ENCODE peak calls at places on chromosome 18, in four cellular contexts. W, A, B and O are unnamed samples.

GRCh38 chr18:63159590-63159989 is 160.0 kb downstream of the BCL2 start:
- DNase-seq in A (no peak), B (no peak), W (no peak), O (no peak)

GRCh38 chr18:25230658-25231326 is 121.2 kb downstream of the ZNF521 start:
- DNase-seq in W (no peak), A (no peak), B (no peak), O (no peak)

GRCh38 chr18:35525795-35526475 is 28.2 kb upstream of the INO80C start:
- DNase-seq in B (no peak), W (no peak), A (no peak), O (no peak)

GRCh38 chr18:26215247-26215970 is 10.8 kb upstream of the TAF4B start:
- DNase-seq in A (no peak), B (no peak), W (no peak), O (no peak)

GRCh38 chr18:59265246-59266018 is 7.8 kb downstream of the RAX start:
- DNase-seq in W (peak), A (no peak), B (peak), O (no peak)

GRCh38 chr18:41075212-41075611 is 879.8 kb upstream of the PIK3C3 start:
- DNase-seq in W (no peak), A (peak), B (peak), O (no peak)

GRCh38 chr18:69956655-69957054 is 9.0 kb upstream of the CD226 start:
- DNase-seq in W (no peak), A (no peak), B (no peak), O (no peak)

GRCh38 chr18:67109535-67109934 is 407.0 kb downstream of the DSEL start:
- DNase-seq in A (no peak), W (no peak), B (peak), O (no peak)

GRCh38 chr18:140670-141266 is 17.6 kb upstream of the USP14 start:
- DNase-seq in B (no peak), A (no peak), W (no peak), O (no peak)

GRCh38 chr18:48036641-48037421 is 106.4 kb upstream of the SMAD2 start:
- DNase-seq in A (no peak), W (no peak), B (no peak), O (no peak)

GRCh38 chr18:67694787-67695186 is 178.3 kb upstream of the DSEL start:
- DNase-seq in B (no peak), A (no peak), W (no peak), O (no peak)